ENCODE peak calls at places on chromosomes 6 and 20, in ten cellular contexts. R is stimulated activated CD8-positive, alpha-beta memory T cell treated with anti-CD3 and anti-CD28 coated beads, Interleukin-15, amount 100 ng/mL, for 1 hour; X is NCI-H146; Y is HAP-1; T is substantia nigra; J is activated T-cell treated with anti-CD3 and anti-CD28 coated beads for 1 hour; E is LHCN-M2; F is left ventricle myocardium inferior; C is fibroblast of lung; M is COR-L47. H is an unnamed sample.

GRCh38 chr6:17798477-17798876 is 91.8 kb upstream of the NUP153 start:
- DNase-seq in R (no peak), X (no peak), Y (no peak), T (no peak), J (no peak), E (no peak), F (no peak), C (no peak), M (no peak), H (no peak)

GRCh38 chr20:37342231-37343177 is 3.4 kb upstream of the SRC start:
- DNase-seq in R (no peak), X (no peak), Y (no peak), T (no peak), J (no peak), E (peak; percentile 11), F (no peak), C (no peak), M (no peak), H (no peak)

GRCh38 chr6:74717591-74717990 is 488.3 kb downstream of the COL12A1 start:
- DNase-seq in R (no peak), X (no peak), Y (no peak), T (no peak), J (no peak), E (no peak), F (no peak), C (no peak), M (no peak), H (no peak)

GRCh38 chr6:142531727-142532126 is 229.9 kb downstream of the ADGRG6 start:
- DNase-seq in R (no peak), X (no peak), Y (no peak), T (no peak), J (no peak), E (no peak), F (no peak), C (no peak), M (no peak), H (no peak)

GRCh38 chr6:90183587-90184333 is 112.9 kb downstream of the BACH2 start:
- DNase-seq in R (no peak), X (no peak), Y (no peak), T (no peak), J (no peak), E (no peak), F (no peak), C (no peak), M (no peak), H (no peak)

GRCh38 chr6:17986656-17987575 is 519 bp downstream of the KIF13A start:
- DNase-seq in R (no peak), X (peak; percentile 29), Y (peak; percentile 72), T (no peak), J (no peak), E (peak; percentile 49), F (peak; percentile 66), C (peak; percentile 57), M (no peak), H (peak; percentile 80)

GRCh38 chr20:13017235-13017634 is 8.5 kb downstream of the SPTLC3 start:
- DNase-seq in R (no peak), X (no peak), Y (no peak), T (no peak), J (no peak), E (peak; percentile 51), F (no peak), C (peak; percentile 73), M (no peak), H (peak; percentile 57)

GRCh38 chr6:111210074-111210729 is 122.9 kb downstream of the SLC16A10 start:
- DNase-seq in R (no peak), X (peak; percentile 56), Y (peak; percentile 29), T (no peak), J (no peak), E (peak; percentile 62), F (no peak), C (peak; percentile 71), M (peak; percentile 20), H (no peak)

GRCh38 chr6:5728726-5729434 is 277.8 kb downstream of the NRN1 start:
- DNase-seq in R (no peak), X (peak; percentile 51), Y (no peak), T (no peak), J (no peak), E (no peak), F (no peak), C (no peak), M (no peak), H (peak; percentile 67)

GRCh38 chr20:16749573-16749972 is 1.4 kb downstream of the OTOR start:
- DNase-seq in R (no peak), X (no peak), Y (peak; percentile 42), T (no peak), J (no peak), E (no peak), F (no peak), C (no peak), M (no peak), H (no peak)

GRCh38 chr20:9514461-9515210 is at the start of gene LAMP5:
- DNase-seq in R (no peak), X (peak; percentile 78), Y (peak; percentile 36), T (no peak), J (no peak), E (peak; percentile 51), F (no peak), C (peak; percentile 32), M (peak; percentile 30), H (peak; percentile 90)

GRCh38 chr6:73695619-73696421 is at the start of gene CD109:
- DNase-seq in R (peak; percentile 11), X (peak; percentile 42), Y (peak; percentile 83), T (no peak), J (peak; percentile 45), E (peak; percentile 81), F (peak; percentile 40), C (peak; percentile 77), M (peak; percentile 1), H (peak; percentile 69)

GRCh38 chr6:94089915-94090314 is 670.6 kb upstream of the EPHA7 start:
- DNase-seq in R (no peak), X (peak; percentile 1), Y (no peak), T (no peak), J (no peak), E (no peak), F (no peak), C (no peak), M (no peak), H (no peak)

GRCh38 chr6:30942338-30943060 is 1.7 kb downstream of the MUCL3 start:
- DNase-seq in R (no peak), X (no peak), Y (peak; percentile 96), T (no peak), J (no peak), E (peak; percentile 81), F (peak; percentile 65), C (peak; percentile 70), M (no peak), H (peak; percentile 96)

GRCh38 chr6:40809627-40810026 is 222.5 kb upstream of the LRFN2 start:
- DNase-seq in R (no peak), X (no peak), Y (no peak), T (no peak), J (no peak), E (no peak), F (no peak), C (no peak), M (no peak), H (no peak)

GRCh38 chr6:56370591-56371198 is 123.3 kb upstream of the COL21A1 start:
- DNase-seq in R (no peak), X (peak; percentile 85), Y (no peak), T (no peak), J (no peak), E (peak; percentile 87), F (no peak), C (peak; percentile 96), M (peak; percentile 88), H (no peak)

GRCh38 chr20:3768342-3769130 is 983 bp upstream of the ADISSP start:
- DNase-seq in R (peak; percentile 66), X (peak; percentile 85), Y (peak; percentile 87), T (no peak), J (peak; percentile 75), E (peak; percentile 85), F (peak; percentile 73), C (peak; percentile 83), M (peak; percentile 84), H (peak; percentile 89)

GRCh38 chr6:169838291-169839028 is 87.0 kb downstream of the ERMARD start:
- DNase-seq in R (no peak), X (no peak), Y (no peak), T (no peak), J (no peak), E (no peak), F (no peak), C (no peak), M (no peak), H (peak; percentile 12)

GRCh38 chr6:1916334-1916985 is 306.7 kb downstream of the FOXC1 start:
- DNase-seq in R (no peak), X (peak; percentile 4), Y (no peak), T (no peak), J (no peak), E (peak; percentile 45), F (no peak), C (peak; percentile 41), M (no peak), H (no peak)

GRCh38 chr6:116251568-116252384 is 2.1 kb downstream of the TSPYL4 start:
- DNase-seq in R (no peak), X (no peak), Y (peak; percentile 41), T (no peak), J (no peak), E (peak; percentile 41), F (no peak), C (peak; percentile 26), M (no peak), H (peak; percentile 78)

GRCh38 chr6:27785297-27785696 is 126.9 kb downstream of the OR2B2 start:
- DNase-seq in R (no peak), X (no peak), Y (no peak), T (no peak), J (no peak), E (no peak), F (no peak), C (no peak), M (no peak), H (no peak)

GRCh38 chr6:142300758-142301251 is 1.0 kb upstream of the ADGRG6 start:
- DNase-seq in R (no peak), X (no peak), Y (peak; percentile 16), T (no peak), J (no peak), E (peak; percentile 23), F (no peak), C (peak; percentile 55), M (no peak), H (peak; percentile 69)

GRCh38 chr20:271069-271468 is 13.5 kb downstream of the DEFB132 start:
- DNase-seq in R (no peak), X (no peak), Y (no peak), T (no peak), J (no peak), E (no peak), F (no peak), C (no peak), M (no peak), H (no peak)

GRCh38 chr6:17968081-17968518 is 19.3 kb downstream of the KIF13A start:
- DNase-seq in R (no peak), X (no peak), Y (no peak), T (no peak), J (no peak), E (peak; percentile 73), F (no peak), C (no peak), M (no peak), H (no peak)

GRCh38 chr20:46936415-46937139 is 41.9 kb downstream of the EYA2 start:
- DNase-seq in R (no peak), X (no peak), Y (no peak), T (no peak), J (no peak), E (no peak), F (no peak), C (no peak), M (no peak), H (no peak)

GRCh38 chr6:190596-191395 is 101.5 kb upstream of the DUSP22 start:
- DNase-seq in R (no peak), X (peak; percentile 29), Y (no peak), T (no peak), J (no peak), E (no peak), F (no peak), C (no peak), M (no peak), H (peak; percentile 81)

GRCh38 chr6:98467902-98468301 is 366.5 kb upstream of the POU3F2 start:
- DNase-seq in R (no peak), X (no peak), Y (no peak), T (no peak), J (no peak), E (no peak), F (no peak), C (no peak), M (no peak), H (no peak)

GRCh38 chr20:58808296-58809046 is 42.2 kb downstream of the GNAS-AS1 start:
- DNase-seq in R (no peak), X (no peak), Y (no peak), T (no peak), J (no peak), E (no peak), F (no peak), C (no peak), M (no peak), H (no peak)

H was measured in islet precursor cell.